ENCODE peak calls at places on chromosome 12, in six cellular contexts. Q is epithelial cell of esophagus, M is mammary epithelial cell, J is GM23338, K is fibroblast of lung, T is progenitor cell of endocrine pancreas. X is an unnamed sample.

GRCh38 chr12:6996040-6996441 is 22.2 kb downstream of the LPCAT3 start:
- DNase-seq in K (peak), Q (peak), T (no peak), M (no peak), J (no peak), X (no peak)

GRCh38 chr12:24015771-24016170 is 66.3 kb upstream of the SOX5 start:
- DNase-seq in T (no peak), K (no peak), M (no peak), J (no peak), Q (no peak), X (no peak)

GRCh38 chr12:123942277-123942653 is 30.4 kb downstream of the CCDC92 start:
- DNase-seq in J (no peak), K (peak), M (peak), T (no peak), Q (peak), X (no peak)

GRCh38 chr12:122867701-122868461 is 28.0 kb downstream of the VPS37B start:
- DNase-seq in J (peak), T (no peak), K (no peak), Q (peak), M (no peak), X (no peak)

GRCh38 chr12:89756638-89757321 is 48.1 kb upstream of the ATP2B1 start:
- DNase-seq in Q (peak), J (no peak), T (no peak), M (peak), K (peak), X (no peak)

GRCh38 chr12:66693901-66694513 is 15.1 kb upstream of the GRIP1 start:
- DNase-seq in M (peak), T (no peak), K (peak), J (peak), Q (peak), X (no peak)

GRCh38 chr12:65427646-65428045 is 149.2 kb downstream of the MSRB3 start:
- DNase-seq in Q (no peak), M (no peak), T (no peak), K (no peak), J (no peak), X (no peak)

GRCh38 chr12:104998423-104999346 is 12.6 kb downstream of the NOPCHAP1 start:
- DNase-seq in K (no peak), M (no peak), J (no peak), T (no peak), Q (no peak), X (no peak)

GRCh38 chr12:120301962-120302815 is at the start of gene SIRT4:
- DNase-seq in T (peak), Q (peak), J (peak), K (peak), M (peak), X (peak)

GRCh38 chr12:111405856-111406473 is at the start of gene SH2B3:
- DNase-seq in Q (peak), M (no peak), T (no peak), K (peak), J (no peak), X (no peak)

GRCh38 chr12:20280515-20280914 is 87.8 kb upstream of the PDE3A start:
- DNase-seq in T (no peak), M (no peak), Q (no peak), J (no peak), K (peak), X (no peak)

GRCh38 chr12:67650528-67651379 is 2.2 kb downstream of the DYRK2 start:
- DNase-seq in T (no peak), K (no peak), Q (no peak), J (no peak), M (no peak), X (no peak)

GRCh38 chr12:45730842-45731336 is 1.4 kb downstream of the ARID2 start:
- DNase-seq in K (peak), M (peak), T (no peak), Q (peak), J (no peak), X (no peak)

GRCh38 chr12:126233625-126234024 is 1168.4 kb downstream of the AACS start:
- DNase-seq in T (no peak), J (peak), Q (no peak), M (no peak), K (no peak), X (no peak)

GRCh38 chr12:130846386-130846785 is 7.3 kb upstream of the STX2 start:
- DNase-seq in J (no peak), M (no peak), T (no peak), Q (no peak), K (no peak), X (no peak)

GRCh38 chr12:43669373-43669772 is 89.2 kb downstream of the PUS7L start:
- DNase-seq in J (peak), M (no peak), T (no peak), Q (no peak), K (no peak), X (no peak)

GRCh38 chr12:71746983-71747611 is 7.6 kb upstream of the RAB21 start:
- DNase-seq in J (peak), M (peak), T (no peak), Q (peak), K (peak), X (no peak)

GRCh38 chr12:62763827-62764226 is 171.1 kb downstream of the PPM1H start:
- DNase-seq in J (no peak), T (no peak), Q (no peak), K (no peak), M (no peak), X (no peak)

GRCh38 chr12:49957570-49957967 is 4.1 kb upstream of the AQP5 start:
- DNase-seq in M (no peak), J (no peak), Q (no peak), T (no peak), K (no peak), X (no peak)

GRCh38 chr12:6333029-6333428 is 8.8 kb downstream of the TNFRSF1A start:
- DNase-seq in M (no peak), T (no peak), J (no peak), K (no peak), Q (no peak), X (no peak)

GRCh38 chr12:93151079-93151759 is 222.1 kb upstream of the EEA1 start:
- DNase-seq in M (no peak), K (no peak), Q (no peak), J (no peak), T (no peak), X (no peak)

GRCh38 chr12:4280351-4281163 is 7.0 kb downstream of the CCND2 start:
- DNase-seq in K (no peak), M (no peak), J (no peak), T (no peak), Q (no peak), X (no peak)

GRCh38 chr12:41190360-41190759 is 2.2 kb downstream of the PDZRN4 start:
- DNase-seq in T (no peak), J (peak), M (no peak), Q (peak), K (peak), X (no peak)

GRCh38 chr12:50620050-50620974 is 115.5 kb downstream of the DIP2B start:
- DNase-seq in M (peak), T (no peak), J (peak), K (peak), Q (peak), X (no peak)

GRCh38 chr12:95648990-95649791 is 97.9 kb upstream of the USP44 start:
- DNase-seq in Q (peak), T (no peak), J (no peak), K (peak), M (peak), X (no peak)

GRCh38 chr12:65827827-65828231 is 3.5 kb downstream of the HMGA2 start:
- DNase-seq in K (peak), J (peak), T (no peak), Q (no peak), M (no peak), X (no peak)

DNA sequence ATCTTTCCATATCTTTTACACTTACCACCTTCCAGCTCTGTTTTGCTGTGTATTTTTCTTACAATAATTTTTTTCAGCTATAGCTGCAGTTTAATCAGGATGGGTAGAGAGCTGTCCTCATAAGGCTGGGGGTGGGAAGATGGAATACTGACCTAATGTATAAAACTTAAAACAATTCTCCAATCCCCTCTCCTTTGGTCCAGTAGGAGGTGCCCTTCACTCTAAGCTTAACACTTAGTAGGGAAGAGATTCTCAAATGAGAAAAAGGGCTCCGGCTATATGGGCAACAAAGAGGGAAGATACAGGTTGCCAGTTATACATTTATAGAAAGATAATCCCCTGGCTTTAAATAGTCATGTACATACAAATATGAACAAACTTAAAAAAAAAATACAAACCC is 2.8 kb downstream of the ORMDL2 start:
- DNase-seq in K (no peak), T (no peak), M (no peak), Q (peak), J (peak), X (no peak)
- TF ChIP-seq CTCF in K (peak), T (peak), M (peak), Q (peak), J (peak), X (no peak)

DNA sequence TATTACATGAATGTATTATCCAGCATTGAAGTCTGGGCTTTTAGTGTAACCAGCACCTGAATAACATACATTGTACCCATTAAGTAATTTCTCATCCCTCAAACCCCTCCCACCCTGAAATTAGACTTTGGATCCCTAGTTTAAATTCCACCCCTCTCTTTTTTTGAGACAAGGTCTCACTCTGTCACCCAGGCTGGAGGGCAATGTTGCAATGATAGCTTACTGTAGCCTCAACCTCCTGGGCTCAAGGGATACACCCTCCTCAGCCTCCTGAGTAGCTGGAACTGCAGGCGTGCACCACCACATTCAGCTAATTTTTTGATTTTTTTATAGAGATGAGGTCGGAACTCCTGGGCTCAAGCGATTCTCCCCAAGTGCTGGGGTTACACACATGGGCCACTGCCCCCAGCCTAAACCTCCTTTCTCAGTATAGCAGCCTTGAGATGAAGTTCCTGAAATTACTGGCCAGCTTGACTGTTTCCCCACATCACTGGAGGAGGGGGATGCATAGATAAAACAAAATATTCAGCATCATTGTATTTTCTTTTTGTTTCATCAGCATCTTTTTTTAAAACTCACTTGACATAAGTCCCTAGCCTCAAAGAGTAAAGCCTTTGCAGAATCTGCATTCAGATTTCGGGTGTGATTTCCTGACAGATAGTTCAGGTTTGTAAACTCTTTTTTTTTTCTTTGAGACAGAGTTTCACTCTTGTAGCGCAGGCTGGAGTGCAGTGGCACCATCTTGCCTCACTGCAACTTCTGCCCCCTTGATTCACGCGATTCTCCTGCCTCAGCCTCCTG is 7.0 kb downstream of the PTPN11 start:
- DNase-seq in Q (no peak), T (no peak), J (no peak), K (no peak), M (no peak), X (no peak)
- TF ChIP-seq CTCF in Q (no peak), T (no peak), J (no peak), K (no peak), M (no peak), X (no peak)

DNA sequence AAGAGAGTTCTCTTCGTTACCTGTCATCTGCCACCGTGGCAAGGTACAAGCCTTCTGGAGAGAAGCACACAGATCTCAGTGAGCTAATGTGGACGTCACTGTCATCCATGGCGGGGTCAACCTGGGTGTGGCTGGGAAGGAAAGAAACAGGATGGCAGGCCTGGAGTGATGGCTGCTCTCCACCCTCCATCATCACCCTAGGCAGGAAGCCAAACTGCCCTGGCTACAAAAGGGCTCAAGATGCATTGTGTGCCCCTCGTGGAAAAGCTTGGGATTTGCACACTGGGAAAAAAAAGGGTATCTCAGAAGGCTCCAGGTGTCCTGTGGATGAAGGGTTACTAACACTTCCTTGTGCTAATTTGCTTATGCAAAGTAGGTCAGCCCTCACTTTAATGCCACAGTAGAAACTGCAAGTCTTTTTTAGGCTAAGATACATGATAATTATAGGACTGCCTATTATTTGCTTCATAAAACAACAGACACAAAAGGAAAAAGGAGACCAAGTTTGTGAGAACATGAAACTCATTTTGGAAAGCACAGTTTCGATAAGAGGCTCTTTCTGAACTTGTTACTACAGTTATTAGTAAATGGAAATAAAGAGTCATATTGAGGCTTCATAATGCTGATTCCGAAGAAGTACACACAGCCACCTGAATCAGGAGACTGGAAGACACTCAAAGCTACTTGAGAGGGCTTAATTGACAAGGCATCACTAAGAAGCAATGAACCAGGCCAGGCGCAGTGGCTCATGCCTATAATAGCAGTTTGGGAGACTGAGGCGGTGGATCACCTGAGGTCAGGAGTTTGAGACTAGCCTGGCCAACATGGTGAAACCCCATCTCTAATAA is 18.9 kb downstream of the RFC5 start:
- DNase-seq in T (no peak), Q (peak), K (peak), J (no peak), M (no peak), X (no peak)
- TF ChIP-seq CTCF in T (no peak), Q (no peak), K (no peak), J (no peak), M (peak), X (no peak)

DNA sequence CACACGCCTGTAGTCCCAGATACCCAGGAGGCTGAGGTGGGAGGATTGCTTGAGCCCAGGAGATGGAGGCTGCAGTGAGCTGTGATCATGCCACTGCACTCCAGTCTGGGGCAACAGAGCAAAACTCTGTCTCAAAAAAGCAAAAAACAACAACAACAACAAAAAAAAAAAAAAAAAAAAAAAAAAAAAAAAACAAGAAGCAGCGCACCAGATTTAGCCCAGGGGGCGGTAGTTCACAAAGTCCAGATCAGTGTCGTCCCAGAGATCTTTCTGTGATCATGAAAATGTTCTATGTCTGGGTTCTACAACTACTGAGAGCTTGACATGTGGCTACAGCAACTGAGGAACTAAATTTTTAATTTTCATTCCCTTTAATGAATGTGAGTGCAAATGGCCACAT is 27.4 kb downstream of the OAS2 start:
- DNase-seq in M (no peak), Q (peak), T (no peak), K (no peak), J (peak), X (no peak)
- TF ChIP-seq CTCF in M (peak), Q (peak), T (peak), K (no peak), J (peak), X (no peak)

DNA sequence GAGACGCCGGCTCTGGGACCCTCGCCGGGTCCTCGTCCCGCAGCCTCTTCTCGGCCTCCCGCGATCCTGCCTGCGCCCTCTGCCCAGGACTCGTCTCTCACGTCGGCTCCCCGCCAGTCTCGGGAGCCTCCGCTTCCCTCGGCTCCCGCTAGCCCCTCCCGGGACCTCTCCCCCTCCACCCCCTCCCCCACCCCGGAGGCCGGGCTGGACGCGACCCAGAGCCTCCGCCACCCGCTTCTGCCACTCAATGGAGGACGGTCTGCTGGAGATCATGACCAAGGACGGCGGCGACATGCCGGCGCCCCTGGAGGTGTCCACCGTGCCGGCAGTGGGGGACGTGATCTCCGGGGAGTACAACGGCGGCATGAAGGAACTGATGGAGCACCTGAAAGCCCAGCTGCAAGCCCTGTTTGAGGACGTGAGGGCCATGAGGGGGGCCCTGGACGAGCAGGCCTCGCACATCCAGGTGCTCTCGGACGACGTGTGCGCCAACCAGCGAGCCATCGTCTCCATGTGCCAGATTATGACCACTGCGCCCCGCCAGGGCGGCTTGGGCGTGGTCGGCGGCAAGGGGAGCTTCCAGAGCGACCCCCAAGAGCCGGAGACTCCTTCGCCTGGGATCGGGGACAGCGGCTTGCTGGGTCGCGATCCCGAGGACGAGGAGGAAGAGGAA is 568 bp downstream of the CCDC184 start:
- DNase-seq in K (no peak), M (no peak), T (no peak), J (peak), Q (no peak), X (no peak)
- TF ChIP-seq CTCF in K (no peak), M (no peak), T (no peak), J (no peak), Q (no peak), X (no peak)

DNA sequence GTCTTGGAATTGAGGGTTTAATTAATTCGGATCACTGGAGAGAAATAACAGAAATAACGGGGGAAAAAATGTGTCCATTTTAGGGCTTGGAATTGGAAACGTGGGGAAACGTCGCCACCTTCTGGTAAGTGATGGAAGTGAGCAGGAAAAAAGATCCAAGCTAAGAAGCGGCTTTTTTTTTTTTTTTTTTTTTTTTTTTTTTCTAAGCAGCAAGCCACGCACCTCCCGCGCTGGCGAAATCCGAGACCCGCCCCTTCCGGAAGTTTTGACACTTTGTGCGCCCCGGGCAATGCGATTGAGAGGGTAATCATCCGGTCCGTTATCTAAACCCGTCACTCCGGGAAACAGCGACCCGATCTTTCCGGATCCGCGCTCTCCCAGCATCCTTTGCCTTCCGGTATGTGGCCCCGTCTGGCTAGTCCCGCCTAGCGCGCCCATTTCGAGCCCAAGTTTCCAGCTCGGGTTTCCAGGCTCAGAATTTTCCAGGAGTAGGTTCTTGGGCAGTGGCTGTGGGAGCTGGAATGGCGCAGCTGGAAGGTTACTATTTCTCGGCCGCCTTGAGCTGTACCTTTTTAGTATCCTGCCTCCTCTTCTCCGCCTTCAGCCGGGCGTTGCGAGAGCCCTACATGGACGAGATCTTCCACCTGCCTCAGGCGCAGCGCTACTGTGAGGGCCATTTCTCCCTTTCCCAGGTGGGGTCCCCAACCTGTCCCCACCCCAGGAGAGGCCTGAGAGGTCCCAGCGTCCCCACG is at the start of gene ALG10:
- DNase-seq in M (peak), Q (peak), T (peak), K (peak), J (peak), X (peak)
- TF ChIP-seq CTCF in M (peak), Q (peak), T (peak), K (peak), J (peak), X (peak)

GRCh38 chr12:12975322-12976077 is 23.5 kb upstream of the GPRC5D start:
- DNase-seq in Q (peak), J (peak), M (peak), K (peak), T (no peak), X (no peak)

GRCh38 chr12:12979731-12980259 is 20.3 kb downstream of the HEBP1 start:
- DNase-seq in J (peak), K (peak), T (no peak), M (peak), Q (peak), X (no peak)

GRCh38 chr12:12977231-12977630 is 22.8 kb downstream of the HEBP1 start:
- DNase-seq in M (no peak), Q (no peak), K (peak), T (no peak), J (no peak), X (no peak)

GRCh38 chr12:12976366-12976765 is 23.7 kb downstream of the HEBP1 start:
- DNase-seq in T (no peak), M (peak), J (no peak), Q (peak), K (peak), X (no peak)

DNA sequence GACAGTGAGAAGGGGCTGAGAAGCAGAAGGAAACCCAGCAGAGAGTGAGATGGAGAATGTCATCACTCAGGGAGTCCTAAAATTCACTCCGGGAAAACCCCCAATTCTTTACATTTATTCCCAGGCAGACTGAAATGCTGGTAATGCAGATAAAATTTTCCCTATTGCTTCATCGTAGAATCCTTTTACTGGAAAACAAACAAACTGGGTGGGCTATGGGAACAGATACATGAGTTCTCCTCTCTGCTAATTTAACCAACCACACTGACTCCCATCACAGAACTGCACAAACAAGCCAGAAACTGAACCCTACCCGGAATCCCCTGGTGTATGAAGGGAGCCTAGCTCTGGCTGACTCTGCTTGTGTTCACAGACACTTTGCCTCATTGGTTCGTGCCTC is 20.9 kb downstream of the HEBP1 start:
- DNase-seq in M (no peak), T (no peak), K (no peak), J (no peak), Q (no peak), X (no peak)
- TF ChIP-seq CTCF in M (no peak), T (no peak), K (no peak), J (no peak), Q (no peak), X (no peak)

X was measured in breast epithelium.